ENCODE peak calls at places on chromosomes 11 and 22, in five cellular contexts. H is NCI-H1436; I is colonic mucosa; W is T-cell; S is activated CD8-positive, alpha-beta memory T cell treated with anti-CD3 and anti-CD28 coated beads for 1 hour. D is an unnamed sample.

GRCh38 chr11:123480290-123480815 is 50.3 kb downstream of the GRAMD1B start:
- DNase-seq in H (no peak), I (no peak), W (no peak), S (no peak), D (no peak)

GRCh38 chr11:120830092-120830491 is 193.8 kb upstream of the TBCEL start:
- DNase-seq in H (no peak), I (no peak), W (no peak), S (no peak), D (no peak)

GRCh38 chr11:27485930-27486773 is 13.6 kb upstream of the LGR4 start:
- DNase-seq in I (peak), W (peak), H (peak), S (no peak), D (peak)

GRCh38 chr11:74311352-74311926 is at the start of gene P4HA3:
- DNase-seq in S (no peak), I (peak), W (peak), H (no peak), D (peak)

GRCh38 chr22:29581799-29582198 is 886 bp upstream of the NIPSNAP1 start:
- DNase-seq in I (peak), W (no peak), S (no peak), H (no peak), D (no peak)

GRCh38 chr11:129259950-129260349 is 67.8 kb upstream of the ARHGAP32 start:
- DNase-seq in I (no peak), S (no peak), H (no peak), W (no peak), D (no peak)

GRCh38 chr11:78397398-78397797 is 20.2 kb downstream of the GAB2 start:
- DNase-seq in I (no peak), S (no peak), W (no peak), H (no peak), D (no peak)

GRCh38 chr22:37627545-37627944 is 11.9 kb upstream of the SH3BP1 start:
- DNase-seq in S (no peak), I (no peak), W (peak), H (no peak), D (no peak)

GRCh38 chr22:50059185-50059880 is 1.2 kb upstream of the TTLL8 start:
- DNase-seq in I (no peak), W (no peak), S (no peak), H (peak), D (no peak)

GRCh38 chr11:70606248-70606950 is 208.1 kb downstream of the CTTN start:
- DNase-seq in W (no peak), H (no peak), S (no peak), I (no peak), D (no peak)

GRCh38 chr11:64694821-64695365 is 28.1 kb downstream of the NRXN2 start:
- DNase-seq in S (no peak), H (peak), W (no peak), I (no peak), D (peak)

GRCh38 chr11:86524603-86525352 is 147.6 kb downstream of the ME3 start:
- DNase-seq in W (no peak), H (no peak), S (no peak), I (no peak), D (no peak)

GRCh38 chr11:82733444-82734119 is at the start of gene FAM181B:
- DNase-seq in H (peak), W (peak), S (no peak), I (peak), D (peak)

GRCh38 chr22:30206964-30207363 is 39.6 kb downstream of the LIF start:
- DNase-seq in H (no peak), S (no peak), I (no peak), W (no peak), D (no peak)

GRCh38 chr11:74676596-74676995 is 54.6 kb downstream of the CHRDL2 start:
- DNase-seq in S (no peak), W (no peak), H (no peak), I (peak), D (no peak)

GRCh38 chr11:34426766-34427170 is 12.0 kb upstream of the CAT start:
- DNase-seq in W (no peak), I (no peak), S (no peak), H (no peak), D (no peak)

GRCh38 chr11:1303973-1304372 is 5.5 kb downstream of the TOLLIP start:
- DNase-seq in I (no peak), W (no peak), H (no peak), S (no peak), D (no peak)

GRCh38 chr22:44572414-44573207 is 74.6 kb upstream of the RTL6 start:
- DNase-seq in I (no peak), W (no peak), S (no peak), H (no peak), D (no peak)

GRCh38 chr11:91926967-91927366 is 297.7 kb upstream of the FAT3 start:
- DNase-seq in I (no peak), S (no peak), W (no peak), H (no peak), D (no peak)

GRCh38 chr11:7677071-7677470 is 3.8 kb upstream of the CYB5R2 start:
- DNase-seq in S (no peak), I (no peak), W (no peak), H (no peak), D (no peak)

GRCh38 chr11:85098996-85099395 is 528.1 kb downstream of the DLG2 start:
- DNase-seq in S (no peak), I (no peak), H (no peak), W (no peak), D (no peak)

GRCh38 chr22:44337658-44338004 is 24.9 kb upstream of the SHISAL1 start:
- DNase-seq in W (no peak), I (no peak), S (no peak), H (no peak), D (peak)

GRCh38 chr11:128664286-128664685 is 29.6 kb upstream of the FLI1 start:
- DNase-seq in S (no peak), I (no peak), H (no peak), W (no peak), D (no peak)

GRCh38 chr11:114084414-114084813 is 24.9 kb downstream of the ZBTB16 start:
- DNase-seq in S (no peak), H (no peak), W (no peak), I (no peak), D (no peak)

GRCh38 chr11:69040581-69041260 is 8.0 kb upstream of the TPCN2 start:
- DNase-seq in S (no peak), I (no peak), H (no peak), W (no peak), D (no peak)

GRCh38 chr11:57224126-57224525 is 12.9 kb downstream of the APLNR start:
- DNase-seq in W (no peak), I (no peak), H (no peak), S (no peak), D (no peak)

GRCh38 chr11:31509017-31509411 is 408 bp downstream of the IMMP1L start:
- DNase-seq in S (no peak), H (no peak), I (peak), W (no peak), D (no peak)

GRCh38 chr11:123671534-123671933 is 17.1 kb upstream of the SCN3B start:
- DNase-seq in S (no peak), W (no peak), I (no peak), H (no peak), D (no peak)

GRCh38 chr11:121024989-121025388 is 1.1 kb downstream of the TBCEL start:
- DNase-seq in I (no peak), W (no peak), H (no peak), S (no peak), D (no peak)

GRCh38 chr22:24965822-24966626 is 13.5 kb downstream of the KIAA1671 start:
- DNase-seq in I (peak), W (no peak), S (no peak), H (no peak), D (no peak)

GRCh38 chr11:130740819-130741218 is 175.5 kb downstream of the SNX19 start:
- DNase-seq in H (no peak), S (no peak), W (no peak), I (no peak), D (no peak)

GRCh38 chr11:71489311-71490043 is 36.5 kb downstream of the NADSYN1 start:
- DNase-seq in I (no peak), H (no peak), S (no peak), W (no peak), D (no peak)

GRCh38 chr11:36088234-36088975 is 144.5 kb downstream of the LDLRAD3 start:
- DNase-seq in I (no peak), S (no peak), W (no peak), H (no peak), D (no peak)

GRCh38 chr11:127919206-127920000 is 668.0 kb downstream of the ETS1 start:
- DNase-seq in S (no peak), I (no peak), W (no peak), H (no peak), D (no peak)

GRCh38 chr22:30783021-30783420 is 88.3 kb downstream of the OSBP2 start:
- DNase-seq in S (no peak), H (no peak), I (no peak), W (no peak), D (no peak)

GRCh38 chr22:45997077-45997774 is 20.3 kb upstream of the WNT7B start:
- DNase-seq in H (peak), I (peak), S (no peak), W (no peak), D (peak)